ENCODE peak calls at places on chromosomes 16 and 17, in four cellular contexts. Q is fibroblast of lung, I is GM23338, B is epithelial cell of esophagus. F is an unnamed sample.
A peak's percentile ranks its signal among the peaks of the same experiment; 100 is the strongest.

GRCh38 chr17:77358801-77359716 is 218.3 kb downstream of the SEC14L1 start:
- DNase-seq in B (no peak), Q (no peak), I (no peak), F (no peak)

GRCh38 chr16:47644166-47644565 is 183.0 kb downstream of the PHKB start:
- DNase-seq in I (no peak), B (peak; percentile 52), Q (peak; percentile 91), F (peak; percentile 78)

GRCh38 chr17:4329838-4330237 is 36.6 kb downstream of the UBE2G1 start:
- DNase-seq in I (no peak), B (peak; percentile 98), Q (peak; percentile 98), F (peak; percentile 99)

GRCh38 chr16:53960050-53960812 is 256.3 kb downstream of the FTO start:
- DNase-seq in I (no peak), Q (no peak), B (no peak), F (no peak)

GRCh38 chr16:58462997-58463891 is 36.7 kb upstream of the NDRG4 start:
- DNase-seq in B (no peak), Q (no peak), I (peak; percentile 56), F (no peak)

GRCh38 chr17:78184311-78184710 is 2.5 kb downstream of the TK1 start:
- DNase-seq in I (no peak), Q (no peak), B (no peak), F (no peak)

GRCh38 chr16:3164121-3164991 is 23.6 kb upstream of the OR1F1 start:
- DNase-seq in I (no peak), Q (no peak), B (no peak), F (no peak)

GRCh38 chr17:73042809-73043685 is 49.4 kb downstream of the SLC39A11 start:
- DNase-seq in I (no peak), B (no peak), Q (peak; percentile 52), F (peak; percentile 91)

GRCh38 chr16:840561-841454 is 40.3 kb upstream of the GNG13 start:
- DNase-seq in I (no peak), Q (no peak), B (no peak), F (no peak)

GRCh38 chr17:83192161-83192788 is 112.9 kb downstream of the METRNL start:
- DNase-seq in I (no peak), B (no peak), Q (peak; percentile 58), F (peak; percentile 72)

GRCh38 chr16:31502981-31503380 is 5.2 kb downstream of the RUSF1 start:
- DNase-seq in Q (peak; percentile 75), I (no peak), B (no peak), F (peak; percentile 41)

GRCh38 chr17:74713199-74713755 is 554 bp upstream of the CD300LF start:
- DNase-seq in I (no peak), B (no peak), Q (no peak), F (no peak)

GRCh38 chr16:745739-746138 is 4.9 kb upstream of the CIAO3 start:
- DNase-seq in B (peak; percentile 56), Q (no peak), I (peak; percentile 91), F (no peak)

GRCh38 chr17:72305964-72306551 is 185.2 kb downstream of the SOX9 start:
- DNase-seq in I (no peak), Q (no peak), B (peak; percentile 32), F (peak; percentile 47)

GRCh38 chr17:56497132-56497531 is 96.4 kb upstream of the NOG start:
- DNase-seq in Q (no peak), I (no peak), B (no peak), F (no peak)

GRCh38 chr17:56502120-56502519 is 91.4 kb upstream of the NOG start:
- DNase-seq in Q (no peak), B (no peak), I (no peak), F (no peak)

GRCh38 chr17:56505154-56505756 is 88.2 kb upstream of the NOG start:
- DNase-seq in Q (no peak), I (no peak), B (no peak), F (no peak)

GRCh38 chr17:56499799-56500388 is 93.6 kb upstream of the NOG start:
- DNase-seq in Q (peak; percentile 12), B (peak; percentile 58), I (peak; percentile 73), F (peak; percentile 43)
- TF ChIP-seq CTCF in Q (peak; percentile 39), B (peak; percentile 33), I (peak; percentile 74), F (peak; percentile 52)

DNA sequence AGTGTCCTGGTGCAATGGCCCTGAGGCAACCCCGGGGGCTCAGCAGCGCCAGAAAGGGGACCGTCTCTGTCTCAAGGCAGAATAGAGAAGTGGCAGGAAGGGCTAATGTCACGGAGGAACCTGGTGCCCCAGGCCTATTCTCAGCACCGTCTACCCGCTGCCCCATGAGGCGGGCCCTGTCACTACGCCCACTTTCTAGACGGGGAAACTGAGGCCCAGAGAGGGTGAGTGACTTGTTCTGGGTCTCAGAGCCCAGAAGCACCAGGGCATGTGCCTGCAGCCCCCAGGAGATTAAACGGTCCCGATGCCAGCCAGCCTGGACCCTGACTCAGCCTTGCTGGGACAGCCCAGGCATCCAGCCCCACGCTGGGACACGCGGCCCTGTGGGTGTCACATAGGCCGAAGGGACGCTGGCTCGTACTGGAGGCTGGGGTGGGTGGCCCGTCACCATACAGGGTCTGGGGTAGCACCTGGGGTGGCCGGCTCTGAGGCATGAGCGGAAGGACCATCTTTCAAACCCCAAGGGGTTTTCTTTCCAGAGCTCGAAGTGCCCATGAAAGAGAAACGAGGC is 40.2 kb upstream of the PABPN1L start:
- DNase-seq in I (no peak), Q (no peak), B (no peak), F (no peak)
- H3K4me3 ChIP-seq in I (no peak overlapping the region), Q (no peak overlapping the region), B (no peak overlapping the region), F (no peak overlapping the region)

GRCh38 chr17:38569701-38570512 is 35.8 kb downstream of the SRCIN1 start:
- DNase-seq in Q (no peak), B (no peak), I (no peak), F (no peak)

GRCh38 chr17:38574712-38575111 is 31.0 kb downstream of the SRCIN1 start:
- DNase-seq in B (no peak), Q (no peak), I (no peak), F (no peak)

GRCh38 chr17:38571833-38572274 is 33.9 kb downstream of the SRCIN1 start:
- DNase-seq in I (peak; percentile 74), B (no peak), Q (no peak), F (no peak)

GRCh38 chr17:38572292-38572664 is 33.5 kb downstream of the SRCIN1 start:
- DNase-seq in Q (no peak), I (no peak), B (no peak), F (no peak)

DNA sequence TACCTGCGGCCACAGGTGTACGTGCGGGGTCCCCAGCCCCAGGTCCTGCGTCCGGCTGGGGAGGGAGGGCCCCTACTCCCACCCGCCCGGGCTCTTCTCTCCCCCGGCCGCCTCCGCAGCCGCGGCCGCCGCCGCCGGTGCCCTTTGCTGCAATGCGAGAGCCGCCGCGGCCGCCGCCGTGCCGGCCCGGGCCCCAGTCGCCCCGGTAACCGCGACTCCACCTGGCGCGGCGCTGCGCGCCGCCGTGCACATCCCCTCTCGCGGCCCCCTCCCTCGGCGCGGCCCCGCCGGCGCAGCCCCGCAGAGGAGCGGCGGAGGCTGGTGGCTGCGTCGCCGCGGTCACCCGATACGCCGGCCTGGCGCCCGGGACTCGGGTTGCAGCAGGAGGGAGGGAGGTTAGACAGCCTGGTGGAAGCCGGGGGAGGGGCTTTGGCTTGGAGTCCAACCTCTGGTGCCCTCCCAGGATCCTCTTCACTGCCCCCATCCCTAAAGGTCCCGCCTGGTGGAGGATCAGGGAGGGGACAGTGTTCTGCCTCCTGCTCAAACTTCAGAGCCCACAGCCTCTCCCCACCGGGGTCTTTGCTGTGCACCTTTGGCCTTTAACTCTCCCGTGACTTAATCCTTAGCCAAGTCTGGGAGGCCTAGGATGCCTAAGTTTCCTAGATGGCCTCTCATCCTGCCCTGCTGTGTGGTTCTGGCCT is 32.9 kb downstream of the SRCIN1 start:
- DNase-seq in Q (no peak), B (no peak), I (peak; percentile 77), F (no peak)
- TF ChIP-seq CTCF in Q (no peak), B (no peak), I (no peak), F (no peak)

DNA sequence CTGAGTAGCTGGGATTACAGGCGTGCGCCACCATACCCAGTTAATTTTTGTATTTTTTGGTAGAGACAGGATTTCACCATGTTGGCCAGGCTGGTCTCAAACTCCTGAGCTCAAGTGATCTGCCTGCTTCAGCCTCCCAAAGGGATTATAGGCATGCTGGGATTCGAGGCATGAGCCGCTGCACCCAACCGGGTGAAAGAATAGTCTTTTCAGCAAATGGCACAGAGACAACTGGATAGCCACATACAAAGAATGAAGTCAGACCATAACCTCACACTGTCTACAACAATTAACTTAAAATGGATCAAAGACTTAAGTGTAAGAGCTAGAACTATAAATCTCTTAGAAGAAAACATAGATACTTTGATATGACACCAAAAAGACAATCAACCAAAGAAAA is 67.6 kb downstream of the TBC1D16 start:
- DNase-seq in Q (no peak), B (no peak), I (no peak), F (no peak)
- H3K4me3 ChIP-seq in Q (no peak overlapping the region), B (no peak overlapping the region), I (no peak overlapping the region), F (no peak overlapping the region)

GRCh38 chr16:78240459-78241222 is 141.2 kb downstream of the WWOX start:
- DNase-seq in Q (no peak), I (peak; percentile 42), B (peak; percentile 88), F (no peak)
- TF ChIP-seq CTCF in Q (no peak), I (no peak), B (peak; percentile 18), F (no peak)

DNA sequence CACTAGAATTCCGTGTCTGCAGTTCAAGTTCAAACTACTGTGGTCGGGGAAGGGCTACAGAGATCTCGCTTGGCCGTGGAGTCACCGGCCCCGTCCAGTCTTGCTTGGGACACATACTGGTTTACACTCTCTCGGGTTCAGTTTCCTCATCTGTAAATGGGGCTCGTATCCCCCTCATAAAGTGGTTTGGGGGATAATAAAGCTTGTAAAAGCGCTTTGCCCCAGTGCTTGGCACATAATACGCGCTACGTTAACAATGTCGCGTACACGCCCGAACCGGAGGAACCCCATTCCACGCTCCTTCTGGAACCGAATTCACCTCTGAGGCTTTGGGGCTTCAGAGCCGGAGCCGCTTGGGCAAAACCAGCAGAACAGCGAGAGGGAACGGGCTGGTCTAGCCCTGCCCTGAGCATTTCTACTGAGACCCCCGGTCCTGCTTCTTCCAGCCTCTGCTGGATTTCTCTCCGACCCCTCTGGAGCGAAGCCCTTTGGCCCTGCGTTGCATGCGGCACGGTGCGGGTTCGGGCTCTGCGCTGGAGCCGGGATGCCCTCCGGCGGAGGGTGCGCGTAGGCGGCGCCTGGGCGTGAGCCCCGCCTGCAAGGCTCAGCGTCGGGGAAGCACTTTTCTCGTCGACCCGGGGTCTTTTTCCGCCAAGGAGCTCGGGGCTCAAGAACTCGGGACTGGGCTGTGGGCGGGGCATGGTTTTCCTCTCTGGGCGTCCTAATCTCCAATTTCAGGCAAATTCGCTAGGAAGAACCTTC is 26.1 kb upstream of the HOXB13 start:
- DNase-seq in B (no peak), I (peak; percentile 83), Q (no peak), F (no peak)
- H3K4me3 ChIP-seq in B (no peak overlapping the region), I (peak overlapping the region; percentile 44), Q (no peak overlapping the region), F (no peak overlapping the region)

DNA sequence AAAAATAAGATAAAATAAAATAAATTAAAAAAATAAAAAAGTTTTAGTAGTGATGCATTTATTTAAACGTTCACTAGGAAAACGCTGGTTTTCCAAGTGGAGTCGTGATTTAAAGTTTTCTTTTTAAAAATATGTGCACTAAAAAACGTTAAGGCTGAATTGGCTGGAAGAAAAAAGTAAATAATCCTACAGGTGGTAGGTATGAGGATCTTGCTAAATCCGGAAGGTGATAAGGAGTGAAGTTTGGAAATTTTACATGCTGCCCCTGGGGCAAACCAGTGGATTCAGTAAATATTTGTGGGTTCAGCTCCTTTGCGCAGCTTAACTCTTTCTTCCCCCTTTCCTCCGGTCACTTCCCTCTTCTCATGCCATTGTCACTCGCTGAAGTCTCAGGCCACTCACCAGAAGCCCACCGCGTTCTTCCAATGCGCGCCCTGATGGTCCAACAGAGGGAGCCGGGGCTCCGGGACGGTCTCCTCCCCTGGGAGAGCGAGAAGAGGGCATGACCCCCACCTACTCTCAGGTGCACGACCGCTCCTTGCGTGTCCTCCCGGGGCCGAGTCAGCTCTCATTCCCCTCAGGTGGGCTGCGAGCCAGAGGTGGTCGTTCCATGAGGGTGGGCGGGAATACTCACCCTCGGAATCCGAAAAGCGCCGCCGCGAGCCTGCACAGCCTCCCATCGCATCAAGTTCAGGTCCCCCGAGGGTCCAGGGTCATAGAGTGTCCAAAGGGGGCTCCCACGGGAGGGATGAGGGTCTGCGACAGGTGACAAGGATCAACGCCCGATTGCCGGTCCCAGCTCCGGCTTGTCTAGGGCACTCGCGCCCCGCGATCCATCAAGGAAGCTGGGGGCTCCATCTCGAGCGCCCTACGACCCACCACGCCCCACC is 549 bp downstream of the CLN3 start:
- DNase-seq in B (peak; percentile 39), I (peak; percentile 64), Q (no peak), F (no peak)
- TF ChIP-seq CTCF in B (peak; percentile 38), I (no peak), Q (peak; percentile 42), F (peak; percentile 25)

F was measured in fibroblast of mammary gland.